ENCODE peak calls at places on chromosomes 12 and 14, in four cellular contexts. Z is NCI-H524, T is GM12865, I is kidney. H is an unnamed sample.
A peak's percentile ranks its signal among the peaks of the same experiment; 100 is the strongest.

GRCh38 chr14:31229638-31230229 is 22.1 kb upstream of the HECTD1 start:
- DNase-seq in I (no peak), Z (no peak), T (no peak), H (peak; percentile 69)

GRCh38 chr14:103456167-103456835 is 66.3 kb downstream of the CKB start:
- DNase-seq in I (no peak), Z (no peak), T (no peak), H (no peak)

GRCh38 chr12:108312885-108313203 is 26.3 kb downstream of the CMKLR1 start:
- DNase-seq in Z (no peak), T (no peak), I (peak; percentile 91), H (no peak)

GRCh38 chr12:5307065-5307464 is 124.8 kb upstream of the NTF3 start:
- DNase-seq in Z (no peak), T (no peak), I (no peak), H (no peak)

GRCh38 chr12:101256271-101256670 is 23.6 kb upstream of the UTP20 start:
- DNase-seq in T (no peak), I (no peak), Z (no peak), H (no peak)

GRCh38 chr14:31726337-31726736 is 165.1 kb downstream of the NUBPL start:
- DNase-seq in I (no peak), T (no peak), Z (no peak), H (no peak)

GRCh38 chr14:33332497-33332896 is 393.8 kb downstream of the NPAS3 start:
- DNase-seq in T (no peak), Z (no peak), I (no peak), H (no peak)

GRCh38 chr14:96847451-96847850 is 50.3 kb downstream of the VRK1 start:
- DNase-seq in I (no peak), T (no peak), Z (no peak), H (no peak)

GRCh38 chr12:13049816-13050215 is 5.6 kb downstream of the FAM234B start:
- DNase-seq in Z (no peak), T (no peak), I (no peak), H (no peak)

GRCh38 chr12:41950455-41950854 is 194.2 kb downstream of the GXYLT1 start:
- DNase-seq in I (no peak), T (peak; percentile 35), Z (no peak), H (no peak)

GRCh38 chr12:4301932-4302501 is 19.0 kb upstream of the TIGAR start:
- DNase-seq in I (no peak), Z (no peak), T (no peak), H (no peak)

GRCh38 chr14:65703996-65704395 is 291.5 kb downstream of the FUT8 start:
- DNase-seq in I (no peak), T (no peak), Z (no peak), H (no peak)

GRCh38 chr12:10873374-10873773 is 10.7 kb downstream of the PRH1 start:
- DNase-seq in Z (no peak), T (no peak), I (no peak), H (no peak)

GRCh38 chr12:62703011-62703380 is 232.0 kb downstream of the PPM1H start:
- DNase-seq in T (no peak), Z (no peak), I (no peak), H (no peak)

GRCh38 chr14:21894003-21894897 is 220.6 kb upstream of the OR4E1 start:
- DNase-seq in Z (no peak), T (peak; percentile 9), I (no peak), H (no peak)

GRCh38 chr12:125382896-125383295 is 317.7 kb downstream of the AACS start:
- DNase-seq in I (no peak), Z (no peak), T (no peak), H (no peak)

GRCh38 chr12:66813137-66813867 is 134.4 kb upstream of the GRIP1 start:
- DNase-seq in T (no peak), I (no peak), Z (no peak), H (peak; percentile 16)

GRCh38 chr12:32533971-32534590 is 134.7 kb downstream of the FGD4 start:
- DNase-seq in Z (no peak), T (peak; percentile 38), I (no peak), H (no peak)

GRCh38 chr12:125254856-125255255 is 189.6 kb downstream of the AACS start:
- DNase-seq in T (no peak), I (no peak), Z (no peak), H (no peak)

GRCh38 chr12:496736-497135 is 37.0 kb downstream of the B4GALNT3 start:
- DNase-seq in T (no peak), I (no peak), Z (no peak), H (no peak)

GRCh38 chr12:108826115-108826806 is 31.1 kb downstream of the SSH1 start:
- DNase-seq in Z (peak; percentile 56), I (peak; percentile 85), T (no peak), H (no peak)

GRCh38 chr14:93953263-93953662 is 23.1 kb downstream of the ASB2 start:
- DNase-seq in I (no peak), T (no peak), Z (peak; percentile 72), H (no peak)

GRCh38 chr14:68020493-68020892 is 200.9 kb downstream of the RAD51B start:
- DNase-seq in Z (no peak), I (no peak), T (no peak), H (no peak)

GRCh38 chr14:45252356-45253069 is 489 bp downstream of the MIS18BP1 start:
- DNase-seq in T (peak; percentile 47), Z (peak; percentile 53), I (no peak), H (peak; percentile 9)

GRCh38 chr14:71803539-71804260 is 128.5 kb upstream of the RGS6 start:
- DNase-seq in T (no peak), Z (no peak), I (no peak), H (no peak)

GRCh38 chr12:29426516-29426915 is 45.5 kb upstream of the ERGIC2 start:
- DNase-seq in Z (no peak), T (no peak), I (no peak), H (no peak)

GRCh38 chr12:62522984-62523383 is 56.4 kb downstream of the MON2 start:
- DNase-seq in Z (peak; percentile 54), T (peak; percentile 5), I (no peak), H (no peak)

GRCh38 chr12:122265433-122265832 is 861 bp downstream of the VPS33A start:
- DNase-seq in Z (no peak), I (no peak), T (peak; percentile 22), H (no peak)

GRCh38 chr12:25884920-25885234 is 73.6 kb upstream of the RASSF8 start:
- DNase-seq in I (peak; percentile 57), T (no peak), Z (no peak), H (no peak)

H was measured in SHP77 treated with DMSO at 0.1 percent for 48 hours.